ENCODE peak calls at places on chromosomes 11 and 22, in eight cellular contexts. One of them, this sample, is unnamed.
A peak's percentile ranks its signal among the peaks of the same experiment; 100 is the strongest.

GRCh38 chr11:89625171-89625570 is 84.9 kb upstream of the TRIM77 start:
- DNase-seq in A549: no peak
- DNase-seq in NB4: peak; percentile 13
- DNase-seq in WTC11: no peak
- DNase-seq in lung: no peak
- DNase-seq in breast epithelium: no peak
- DNase-seq in CD4-positive, alpha-beta T cell: no peak
- DNase-seq in cardiac fibroblast: no peak
- DNase-seq in this sample: no peak

GRCh38 chr22:31790240-31790639 is 36.4 kb downstream of the DEPDC5 start:
- DNase-seq in WTC11: no peak
- DNase-seq in breast epithelium: no peak
- DNase-seq in NB4: peak; percentile 14
- DNase-seq in lung: no peak
- DNase-seq in A549: no peak
- DNase-seq in CD4-positive, alpha-beta T cell: no peak
- DNase-seq in cardiac fibroblast: no peak
- DNase-seq in this sample: no peak

GRCh38 chr22:18968011-18968749 is 32.1 kb upstream of the PRODH start:
- DNase-seq in NB4: peak; percentile 44
- DNase-seq in A549: no peak
- DNase-seq in cardiac fibroblast: peak; percentile 18
- DNase-seq in breast epithelium: no peak
- DNase-seq in CD4-positive, alpha-beta T cell: no peak
- DNase-seq in WTC11: peak; percentile 70
- DNase-seq in lung: no peak
- DNase-seq in this sample: peak; percentile 95

GRCh38 chr22:27757928-27758525 is 43.5 kb downstream of the MN1 start:
- DNase-seq in A549: no peak
- DNase-seq in CD4-positive, alpha-beta T cell: no peak
- DNase-seq in cardiac fibroblast: no peak
- DNase-seq in lung: no peak
- DNase-seq in NB4: no peak
- DNase-seq in WTC11: no peak
- DNase-seq in breast epithelium: no peak
- DNase-seq in this sample: no peak

GRCh38 chr22:30312053-30312452 is 14.7 kb downstream of the TBC1D10A start:
- DNase-seq in A549: no peak
- DNase-seq in lung: no peak
- DNase-seq in NB4: no peak
- DNase-seq in cardiac fibroblast: peak; percentile 62
- DNase-seq in WTC11: no peak
- DNase-seq in breast epithelium: no peak
- DNase-seq in CD4-positive, alpha-beta T cell: no peak
- DNase-seq in this sample: no peak

GRCh38 chr11:12110714-12111481 is 508 bp downstream of the MICAL2 start:
- DNase-seq in A549: no peak
- DNase-seq in NB4: peak; percentile 55
- DNase-seq in cardiac fibroblast: peak; percentile 36
- DNase-seq in lung: peak; percentile 65
- DNase-seq in WTC11: peak; percentile 39
- DNase-seq in breast epithelium: peak; percentile 32
- DNase-seq in CD4-positive, alpha-beta T cell: peak; percentile 13
- DNase-seq in this sample: peak; percentile 32

GRCh38 chr11:130817608-130817944 is 98.7 kb downstream of the SNX19 start:
- DNase-seq in CD4-positive, alpha-beta T cell: no peak
- DNase-seq in breast epithelium: no peak
- DNase-seq in NB4: peak; percentile 7
- DNase-seq in A549: no peak
- DNase-seq in cardiac fibroblast: peak; percentile 62
- DNase-seq in lung: no peak
- DNase-seq in WTC11: no peak
- DNase-seq in this sample: no peak

GRCh38 chr22:49426098-49426497 is 401.6 kb downstream of the BRD1 start:
- DNase-seq in cardiac fibroblast: no peak
- DNase-seq in A549: no peak
- DNase-seq in lung: no peak
- DNase-seq in NB4: no peak
- DNase-seq in breast epithelium: no peak
- DNase-seq in CD4-positive, alpha-beta T cell: no peak
- DNase-seq in WTC11: no peak
- DNase-seq in this sample: no peak

GRCh38 chr11:78916759-78917158 is 342.1 kb upstream of the NARS2 start:
- DNase-seq in NB4: no peak
- DNase-seq in WTC11: no peak
- DNase-seq in breast epithelium: no peak
- DNase-seq in CD4-positive, alpha-beta T cell: no peak
- DNase-seq in cardiac fibroblast: peak; percentile 9
- DNase-seq in A549: no peak
- DNase-seq in lung: no peak
- DNase-seq in this sample: no peak
- TF ChIP-seq CTCF in NB4: no peak
- TF ChIP-seq CTCF in WTC11: no peak
- TF ChIP-seq CTCF in breast epithelium: no peak
- TF ChIP-seq CTCF in CD4-positive, alpha-beta T cell: no peak
- TF ChIP-seq CTCF in cardiac fibroblast: no peak
- TF ChIP-seq CTCF in A549: no peak
- TF ChIP-seq CTCF in lung: no peak
- TF ChIP-seq CTCF in this sample: no peak

GRCh38 chr11:762421-763072 is 14.7 kb downstream of the GATD1 start:
- DNase-seq in WTC11: no peak
- DNase-seq in NB4: peak; percentile 76
- DNase-seq in CD4-positive, alpha-beta T cell: no peak
- DNase-seq in lung: peak; percentile 56
- DNase-seq in cardiac fibroblast: peak; percentile 93
- DNase-seq in A549: peak; percentile 83
- DNase-seq in breast epithelium: peak; percentile 54
- DNase-seq in this sample: no peak
- TF ChIP-seq CTCF in WTC11: no peak
- TF ChIP-seq CTCF in NB4: peak; percentile 37
- TF ChIP-seq CTCF in CD4-positive, alpha-beta T cell: no peak
- TF ChIP-seq CTCF in lung: no peak
- TF ChIP-seq CTCF in cardiac fibroblast: peak; percentile 14
- TF ChIP-seq CTCF in A549: peak; percentile 24
- TF ChIP-seq CTCF in breast epithelium: peak; percentile 10
- TF ChIP-seq CTCF in this sample: no peak

GRCh38 chr11:125088123-125088522 is 23.3 kb downstream of the TMEM218 start:
- DNase-seq in WTC11: no peak
- DNase-seq in CD4-positive, alpha-beta T cell: no peak
- DNase-seq in NB4: no peak
- DNase-seq in A549: no peak
- DNase-seq in breast epithelium: no peak
- DNase-seq in cardiac fibroblast: no peak
- DNase-seq in lung: no peak
- DNase-seq in this sample: no peak

GRCh38 chr11:125091247-125091876 is 20.1 kb downstream of the TMEM218 start:
- DNase-seq in CD4-positive, alpha-beta T cell: no peak
- DNase-seq in A549: peak; percentile 33
- DNase-seq in lung: no peak
- DNase-seq in NB4: peak; percentile 69
- DNase-seq in cardiac fibroblast: peak; percentile 82
- DNase-seq in WTC11: peak; percentile 58
- DNase-seq in breast epithelium: no peak
- DNase-seq in this sample: peak; percentile 56

GRCh38 chr11:125086633-125087296 is 23.7 kb downstream of the SLC37A2 start:
- DNase-seq in breast epithelium: no peak
- DNase-seq in CD4-positive, alpha-beta T cell: no peak
- DNase-seq in cardiac fibroblast: no peak
- DNase-seq in NB4: no peak
- DNase-seq in WTC11: no peak
- DNase-seq in A549: no peak
- DNase-seq in lung: no peak
- DNase-seq in this sample: no peak

GRCh38 chr11:125090816-125091215 is 20.6 kb downstream of the TMEM218 start:
- DNase-seq in NB4: no peak
- DNase-seq in CD4-positive, alpha-beta T cell: no peak
- DNase-seq in breast epithelium: no peak
- DNase-seq in WTC11: no peak
- DNase-seq in A549: no peak
- DNase-seq in lung: no peak
- DNase-seq in cardiac fibroblast: no peak
- DNase-seq in this sample: no peak

DNA sequence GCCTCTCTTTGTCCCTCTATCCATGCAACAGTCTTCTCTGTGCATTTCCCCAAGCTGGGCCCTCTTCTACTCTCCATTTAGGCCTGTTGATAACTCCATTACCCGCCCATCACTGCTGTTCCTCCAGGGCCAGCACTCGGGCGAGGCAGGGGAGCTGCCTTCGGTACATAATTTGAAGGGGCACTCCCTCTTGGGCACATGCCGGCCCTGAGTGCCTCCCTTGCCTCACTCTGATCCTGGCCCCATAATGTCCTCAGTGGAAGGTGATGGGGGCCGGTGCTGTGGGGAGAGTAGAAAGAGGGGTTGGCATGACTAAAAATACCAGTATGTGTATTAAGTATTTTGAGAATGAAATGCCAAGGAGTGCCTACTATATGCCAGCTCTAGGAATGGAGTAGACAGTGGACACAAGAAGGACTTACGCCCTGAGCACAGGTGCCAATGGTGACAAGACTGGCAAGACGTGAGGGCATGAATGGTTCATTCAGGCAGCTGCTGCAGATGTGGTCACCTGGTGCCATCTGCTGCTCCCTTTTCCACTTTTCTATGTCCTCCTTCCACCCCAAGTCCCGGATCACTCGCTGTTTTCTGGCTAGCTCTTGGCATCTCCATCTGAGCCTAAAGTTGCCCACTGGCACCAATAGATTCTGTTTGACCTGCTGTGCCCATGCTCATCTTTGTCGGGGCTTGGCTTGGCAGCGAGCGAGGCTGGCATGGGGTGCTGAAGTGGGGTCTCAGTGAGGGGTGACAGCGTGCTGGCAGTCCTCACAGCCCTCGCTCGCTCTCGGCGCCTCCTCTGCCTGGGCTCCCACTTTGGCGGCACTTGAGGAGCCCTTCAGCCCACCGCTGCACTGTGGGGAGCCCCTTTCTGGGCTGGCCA is 22.6 kb downstream of the TMEM218 start:
- DNase-seq in A549: no peak
- DNase-seq in CD4-positive, alpha-beta T cell: no peak
- DNase-seq in lung: no peak
- DNase-seq in WTC11: no peak
- DNase-seq in breast epithelium: no peak
- DNase-seq in NB4: no peak
- DNase-seq in cardiac fibroblast: no peak
- DNase-seq in this sample: no peak
- TF ChIP-seq CTCF in A549: no peak
- TF ChIP-seq CTCF in CD4-positive, alpha-beta T cell: no peak
- TF ChIP-seq CTCF in lung: no peak
- TF ChIP-seq CTCF in WTC11: no peak
- TF ChIP-seq CTCF in breast epithelium: no peak
- TF ChIP-seq CTCF in NB4: no peak
- TF ChIP-seq CTCF in cardiac fibroblast: no peak
- TF ChIP-seq CTCF in this sample: no peak

DNA sequence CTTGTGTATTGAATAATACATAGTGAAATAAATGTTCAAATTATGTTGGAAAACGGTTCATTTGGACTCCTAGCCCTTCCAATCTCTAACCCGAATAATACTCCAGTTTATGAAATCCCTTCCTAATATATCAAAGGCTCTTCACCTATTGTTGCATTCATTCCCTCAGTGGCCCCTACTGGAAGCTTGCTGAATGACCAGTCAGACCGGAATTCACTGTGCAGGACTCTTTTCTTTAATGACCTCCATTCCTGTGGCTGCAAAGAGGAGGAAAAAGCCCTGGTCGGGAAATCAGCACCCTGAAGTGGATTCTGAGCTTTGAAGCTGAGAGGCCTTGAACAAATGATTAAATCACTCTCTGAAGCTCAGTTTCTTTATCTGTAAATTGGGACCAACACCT is 19.1 kb upstream of the RCN1 start:
- DNase-seq in cardiac fibroblast: peak; percentile 71
- DNase-seq in CD4-positive, alpha-beta T cell: no peak
- DNase-seq in NB4: no peak
- DNase-seq in WTC11: peak; percentile 30
- DNase-seq in A549: peak; percentile 40
- DNase-seq in lung: no peak
- DNase-seq in breast epithelium: no peak
- DNase-seq in this sample: no peak
- TF ChIP-seq CTCF in cardiac fibroblast: peak; percentile 74
- TF ChIP-seq CTCF in CD4-positive, alpha-beta T cell: no peak
- TF ChIP-seq CTCF in NB4: no peak
- TF ChIP-seq CTCF in WTC11: peak; percentile 23
- TF ChIP-seq CTCF in A549: no peak
- TF ChIP-seq CTCF in lung: no peak
- TF ChIP-seq CTCF in breast epithelium: peak; percentile 16
- TF ChIP-seq CTCF in this sample: peak; percentile 42

GRCh38 chr11:67090717-67091116 is 28.3 kb upstream of the KDM2A start:
- DNase-seq in WTC11: no peak
- DNase-seq in CD4-positive, alpha-beta T cell: no peak
- DNase-seq in breast epithelium: no peak
- DNase-seq in NB4: no peak
- DNase-seq in A549: no peak
- DNase-seq in cardiac fibroblast: no peak
- DNase-seq in lung: no peak
- DNase-seq in this sample: no peak

GRCh38 chr11:67098799-67099198 is 20.3 kb upstream of the KDM2A start:
- DNase-seq in CD4-positive, alpha-beta T cell: no peak
- DNase-seq in cardiac fibroblast: no peak
- DNase-seq in breast epithelium: no peak
- DNase-seq in WTC11: no peak
- DNase-seq in NB4: no peak
- DNase-seq in A549: no peak
- DNase-seq in lung: no peak
- DNase-seq in this sample: no peak

GRCh38 chr11:67099841-67100324 is 19.2 kb upstream of the KDM2A start:
- DNase-seq in cardiac fibroblast: no peak
- DNase-seq in A549: no peak
- DNase-seq in breast epithelium: no peak
- DNase-seq in WTC11: no peak
- DNase-seq in CD4-positive, alpha-beta T cell: no peak
- DNase-seq in NB4: no peak
- DNase-seq in lung: no peak
- DNase-seq in this sample: no peak

GRCh38 chr11:67095214-67095507 is 23.9 kb upstream of the KDM2A start:
- DNase-seq in cardiac fibroblast: no peak
- DNase-seq in lung: no peak
- DNase-seq in WTC11: no peak
- DNase-seq in A549: no peak
- DNase-seq in CD4-positive, alpha-beta T cell: no peak
- DNase-seq in breast epithelium: no peak
- DNase-seq in NB4: no peak
- DNase-seq in this sample: no peak
- TF ChIP-seq CTCF in cardiac fibroblast: no peak
- TF ChIP-seq CTCF in lung: no peak
- TF ChIP-seq CTCF in WTC11: peak; percentile 8
- TF ChIP-seq CTCF in A549: no peak
- TF ChIP-seq CTCF in CD4-positive, alpha-beta T cell: peak; percentile 27
- TF ChIP-seq CTCF in breast epithelium: no peak
- TF ChIP-seq CTCF in NB4: no peak
- TF ChIP-seq CTCF in this sample: no peak

This sample was measured in nephron progenitor cell.